ENCODE peak calls at places on chromosome 6, in five cellular contexts. One of them, this sample, is unnamed.

GRCh38 chr6:149364558-149364957 is 35.5 kb upstream of the SUMO4 start:
- DNase-seq in astrocyte: no peak
- DNase-seq in psoas muscle: no peak
- DNase-seq in colonic mucosa: no peak
- DNase-seq in IMR-90: peak
- DNase-seq in this sample: no peak

GRCh38 chr6:25112207-25112874 is 166.8 kb upstream of the CARMIL1 start:
- DNase-seq in astrocyte: no peak
- DNase-seq in psoas muscle: no peak
- DNase-seq in colonic mucosa: no peak
- DNase-seq in IMR-90: no peak
- DNase-seq in this sample: no peak

GRCh38 chr6:137389150-137389664 is 105.0 kb downstream of the OLIG3 start:
- DNase-seq in astrocyte: no peak
- DNase-seq in psoas muscle: no peak
- DNase-seq in colonic mucosa: peak
- DNase-seq in IMR-90: no peak
- DNase-seq in this sample: peak

GRCh38 chr6:20800229-20800628 is 266.0 kb downstream of the CDKAL1 start:
- DNase-seq in astrocyte: no peak
- DNase-seq in psoas muscle: no peak
- DNase-seq in colonic mucosa: no peak
- DNase-seq in IMR-90: no peak
- DNase-seq in this sample: no peak

GRCh38 chr6:155050311-155050710 is 55.2 kb downstream of the TIAM2 start:
- DNase-seq in astrocyte: peak
- DNase-seq in psoas muscle: no peak
- DNase-seq in colonic mucosa: no peak
- DNase-seq in IMR-90: peak
- DNase-seq in this sample: no peak

GRCh38 chr6:1412908-1413307 is 23.5 kb downstream of the FOXF2 start:
- DNase-seq in astrocyte: no peak
- DNase-seq in psoas muscle: no peak
- DNase-seq in colonic mucosa: no peak
- DNase-seq in IMR-90: no peak
- DNase-seq in this sample: no peak

GRCh38 chr6:137234505-137234863 is 15.3 kb upstream of the IFNGR1 start:
- DNase-seq in astrocyte: no peak
- DNase-seq in psoas muscle: no peak
- DNase-seq in colonic mucosa: peak
- DNase-seq in IMR-90: no peak
- DNase-seq in this sample: no peak

GRCh38 chr6:390914-391558 is 516 bp upstream of the IRF4 start:
- DNase-seq in astrocyte: no peak
- DNase-seq in psoas muscle: no peak
- DNase-seq in colonic mucosa: no peak
- DNase-seq in IMR-90: no peak
- DNase-seq in this sample: no peak

GRCh38 chr6:37713529-37714119 is 15.9 kb upstream of the MDGA1 start:
- DNase-seq in astrocyte: peak
- DNase-seq in psoas muscle: peak
- DNase-seq in colonic mucosa: no peak
- DNase-seq in IMR-90: peak
- DNase-seq in this sample: no peak

GRCh38 chr6:160102956-160103824 is 18.4 kb upstream of the SLC22A1 start:
- DNase-seq in astrocyte: no peak
- DNase-seq in psoas muscle: no peak
- DNase-seq in colonic mucosa: peak
- DNase-seq in IMR-90: peak
- DNase-seq in this sample: no peak

GRCh38 chr6:132596201-132596600 is 6.7 kb upstream of the TAAR5 start:
- DNase-seq in astrocyte: no peak
- DNase-seq in psoas muscle: no peak
- DNase-seq in colonic mucosa: no peak
- DNase-seq in IMR-90: no peak
- DNase-seq in this sample: no peak

GRCh38 chr6:162058281-162058875 is 669.2 kb downstream of the PRKN start:
- DNase-seq in astrocyte: peak
- DNase-seq in psoas muscle: no peak
- DNase-seq in colonic mucosa: peak
- DNase-seq in IMR-90: no peak
- DNase-seq in this sample: no peak

GRCh38 chr6:29999426-29999825 is 57.1 kb downstream of the HLA-A start:
- DNase-seq in astrocyte: no peak
- DNase-seq in psoas muscle: no peak
- DNase-seq in colonic mucosa: peak
- DNase-seq in IMR-90: no peak
- DNase-seq in this sample: no peak

DNA sequence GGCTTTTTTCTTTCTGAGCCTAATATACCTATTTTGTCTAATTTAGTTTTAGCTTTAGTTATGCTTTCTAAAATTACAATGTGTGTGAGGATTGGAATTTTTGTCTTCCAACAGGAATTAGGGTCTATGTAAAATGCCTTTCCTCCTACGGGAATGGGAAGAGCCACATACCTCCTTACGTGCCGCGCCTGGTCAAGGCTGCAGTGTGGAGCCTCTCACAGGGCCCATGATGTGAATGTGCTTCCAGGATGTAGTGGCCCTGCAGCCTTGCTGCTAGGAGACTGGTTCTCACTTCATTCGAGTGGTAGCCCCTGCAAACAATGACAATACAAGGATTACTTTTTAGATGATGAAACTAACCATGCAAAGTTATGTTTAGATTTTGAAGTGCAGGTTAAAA is 110.2 kb downstream of the SOBP start:
- DNase-seq in astrocyte: peak
- DNase-seq in psoas muscle: no peak
- DNase-seq in colonic mucosa: no peak
- DNase-seq in IMR-90: no peak
- DNase-seq in this sample: no peak
- H3K27ac ChIP-seq in astrocyte: no peak
- H3K27ac ChIP-seq in psoas muscle: no peak
- H3K27ac ChIP-seq in colonic mucosa: no peak
- H3K27ac ChIP-seq in IMR-90: no peak
- H3K27ac ChIP-seq in this sample: no peak

GRCh38 chr6:56072856-56073255 is 174.5 kb downstream of the COL21A1 start:
- DNase-seq in astrocyte: no peak
- DNase-seq in psoas muscle: no peak
- DNase-seq in colonic mucosa: no peak
- DNase-seq in IMR-90: no peak
- DNase-seq in this sample: no peak

GRCh38 chr6:56076033-56076432 is 171.3 kb downstream of the COL21A1 start:
- DNase-seq in astrocyte: no peak
- DNase-seq in psoas muscle: no peak
- DNase-seq in colonic mucosa: no peak
- DNase-seq in IMR-90: no peak
- DNase-seq in this sample: no peak

GRCh38 chr6:56073315-56073714 is 174.1 kb downstream of the COL21A1 start:
- DNase-seq in astrocyte: no peak
- DNase-seq in psoas muscle: no peak
- DNase-seq in colonic mucosa: no peak
- DNase-seq in IMR-90: no peak
- DNase-seq in this sample: no peak

GRCh38 chr6:56073761-56074160 is 173.6 kb downstream of the COL21A1 start:
- DNase-seq in astrocyte: no peak
- DNase-seq in psoas muscle: no peak
- DNase-seq in colonic mucosa: no peak
- DNase-seq in IMR-90: no peak
- DNase-seq in this sample: no peak
- H3K27ac ChIP-seq in astrocyte: no peak
- H3K27ac ChIP-seq in psoas muscle: no peak
- H3K27ac ChIP-seq in colonic mucosa: no peak
- H3K27ac ChIP-seq in IMR-90: no peak
- H3K27ac ChIP-seq in this sample: no peak

GRCh38 chr6:7087491-7087979 is 20.2 kb upstream of the RREB1 start:
- DNase-seq in astrocyte: no peak
- DNase-seq in psoas muscle: no peak
- DNase-seq in colonic mucosa: peak
- DNase-seq in IMR-90: no peak
- DNase-seq in this sample: no peak
- H3K27ac ChIP-seq in astrocyte: no peak
- H3K27ac ChIP-seq in psoas muscle: peak
- H3K27ac ChIP-seq in colonic mucosa: peak
- H3K27ac ChIP-seq in IMR-90: no peak
- H3K27ac ChIP-seq in this sample: peak

DNA sequence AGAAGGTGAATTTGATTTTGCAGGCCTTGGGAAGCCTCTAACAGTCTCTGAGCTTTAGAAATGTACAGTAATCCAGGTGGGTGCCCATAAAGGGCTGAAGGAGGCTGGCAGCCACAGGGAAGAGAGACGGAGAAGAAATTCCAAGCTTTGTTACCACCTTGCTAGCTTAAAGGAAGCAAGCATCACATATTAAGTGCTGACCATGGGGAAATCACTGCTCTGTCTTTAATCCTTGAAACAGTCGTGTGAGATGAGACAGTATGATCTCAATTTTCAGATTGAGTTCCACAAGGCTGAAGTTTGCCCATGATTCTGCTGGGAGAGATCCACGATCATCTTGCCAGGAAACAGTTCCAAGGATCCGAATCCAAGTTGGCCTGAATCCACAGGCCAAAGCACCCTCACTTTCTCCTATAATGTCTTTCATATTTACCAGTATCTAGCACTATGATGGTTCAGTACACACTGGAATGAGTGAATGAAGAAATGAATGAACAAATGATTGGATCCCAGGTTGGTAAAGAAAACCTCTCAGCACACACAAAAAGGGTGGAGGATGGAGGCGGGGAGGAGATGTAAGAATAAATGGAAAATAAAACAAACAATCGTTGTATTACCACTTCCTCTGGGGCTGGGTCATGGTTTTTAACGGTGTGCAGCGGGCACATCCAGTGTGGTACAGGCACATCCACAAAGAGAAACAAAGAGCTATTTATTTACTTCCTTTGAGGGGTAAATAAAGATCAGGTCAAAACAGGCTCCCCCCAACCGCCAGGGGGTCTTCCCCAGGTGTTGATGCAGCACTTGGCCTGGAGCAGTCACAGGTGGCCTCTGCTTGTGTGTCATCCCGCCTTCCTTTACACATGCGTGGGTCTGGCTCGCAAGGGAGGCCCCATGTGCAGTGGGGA is 28.2 kb upstream of the TAF8 start:
- DNase-seq in astrocyte: no peak
- DNase-seq in psoas muscle: no peak
- DNase-seq in colonic mucosa: no peak
- DNase-seq in IMR-90: no peak
- DNase-seq in this sample: no peak
- H3K27ac ChIP-seq in astrocyte: no peak
- H3K27ac ChIP-seq in psoas muscle: no peak
- H3K27ac ChIP-seq in colonic mucosa: no peak
- H3K27ac ChIP-seq in IMR-90: no peak
- H3K27ac ChIP-seq in this sample: no peak

GRCh38 chr6:109449064-109449788 is 6.3 kb downstream of the MICAL1 start:
- DNase-seq in astrocyte: no peak
- DNase-seq in psoas muscle: no peak
- DNase-seq in colonic mucosa: no peak
- DNase-seq in IMR-90: no peak
- DNase-seq in this sample: no peak
- H3K27ac ChIP-seq in astrocyte: no peak
- H3K27ac ChIP-seq in psoas muscle: no peak
- H3K27ac ChIP-seq in colonic mucosa: no peak
- H3K27ac ChIP-seq in IMR-90: no peak
- H3K27ac ChIP-seq in this sample: no peak

GRCh38 chr6:142938510-142938909 is 6.5 kb downstream of the HIVEP2 start:
- DNase-seq in astrocyte: no peak
- DNase-seq in psoas muscle: no peak
- DNase-seq in colonic mucosa: no peak
- DNase-seq in IMR-90: no peak
- DNase-seq in this sample: no peak
- H3K27ac ChIP-seq in astrocyte: no peak
- H3K27ac ChIP-seq in psoas muscle: no peak
- H3K27ac ChIP-seq in colonic mucosa: no peak
- H3K27ac ChIP-seq in IMR-90: no peak
- H3K27ac ChIP-seq in this sample: no peak

GRCh38 chr6:33581186-33581585 is 1.1 kb upstream of the BAK1 start:
- DNase-seq in astrocyte: no peak
- DNase-seq in psoas muscle: no peak
- DNase-seq in colonic mucosa: no peak
- DNase-seq in IMR-90: no peak
- DNase-seq in this sample: no peak
- H3K27ac ChIP-seq in astrocyte: no peak
- H3K27ac ChIP-seq in psoas muscle: no peak
- H3K27ac ChIP-seq in colonic mucosa: no peak
- H3K27ac ChIP-seq in IMR-90: no peak
- H3K27ac ChIP-seq in this sample: no peak

DNA sequence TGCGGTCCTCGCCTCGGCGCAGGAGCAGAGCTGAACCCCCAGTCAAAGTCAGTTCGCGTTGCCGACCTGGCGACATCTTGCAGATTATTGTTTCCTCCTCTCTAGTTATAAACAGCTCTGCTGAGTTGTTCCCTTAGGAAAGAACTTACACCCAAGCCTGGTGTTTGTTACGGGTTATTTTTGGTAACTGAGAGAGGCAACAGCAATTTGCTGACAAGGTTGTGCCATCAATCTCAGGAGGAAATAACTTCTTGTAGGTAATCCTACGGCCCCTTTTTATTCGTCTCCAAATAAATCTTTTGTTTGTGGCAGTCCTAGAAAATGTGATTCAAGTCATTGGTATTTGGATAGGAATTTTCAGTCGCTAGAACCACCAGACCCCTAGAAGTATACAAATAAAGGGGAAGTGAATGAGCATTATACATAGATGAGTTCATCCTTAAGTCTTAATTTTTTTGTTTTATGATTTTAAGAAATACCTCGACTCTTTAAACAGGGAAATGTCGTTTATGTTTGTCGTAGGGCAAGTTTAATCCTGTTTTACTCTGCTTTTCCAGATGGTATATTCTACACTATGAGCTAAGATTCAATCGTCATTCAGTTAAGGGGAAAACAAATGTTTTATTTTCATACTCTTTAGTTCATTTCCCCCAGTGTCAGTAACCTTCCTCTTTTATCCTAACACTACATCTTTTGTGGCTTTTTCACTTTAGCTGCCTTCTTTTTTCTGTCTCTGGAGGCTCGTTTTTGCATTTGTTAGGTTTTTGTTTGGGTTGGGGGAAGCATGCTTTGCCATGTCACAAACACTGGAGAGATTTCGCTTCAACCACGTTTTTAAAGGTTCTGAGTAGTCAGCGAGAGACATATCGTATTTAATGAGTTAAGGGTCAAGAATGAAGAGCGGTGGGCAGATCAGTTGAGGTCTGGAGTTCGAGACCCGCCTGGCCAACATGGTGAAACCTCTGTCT is 1.2 kb downstream of the PM20D2 start:
- DNase-seq in astrocyte: peak
- DNase-seq in psoas muscle: no peak
- DNase-seq in colonic mucosa: no peak
- DNase-seq in IMR-90: peak
- DNase-seq in this sample: peak
- H3K27ac ChIP-seq in astrocyte: peak
- H3K27ac ChIP-seq in psoas muscle: peak
- H3K27ac ChIP-seq in colonic mucosa: peak
- H3K27ac ChIP-seq in IMR-90: peak
- H3K27ac ChIP-seq in this sample: peak

This sample was measured in left lung.